ENCODE peak calls at places on chromosomes 12 and 14, in eight cellular contexts. One of them, this sample, is unnamed.

GRCh38 chr14:36797634-36798033 is 136.0 kb downstream of the PAX9 start:
- DNase-seq in CD4-positive, CD25-positive, alpha-beta regulatory T cell: no peak
- DNase-seq in upper lobe of right lung: no peak
- DNase-seq in left ventricle myocardium inferior: no peak
- DNase-seq in uterus: no peak
- DNase-seq in WERI-Rb-1: no peak
- DNase-seq in fibroblast of lung: no peak
- DNase-seq in A549: no peak
- DNase-seq in this sample: no peak

GRCh38 chr12:46770501-46771183 is 55.2 kb downstream of the SLC38A4 start:
- DNase-seq in CD4-positive, CD25-positive, alpha-beta regulatory T cell: no peak
- DNase-seq in upper lobe of right lung: no peak
- DNase-seq in left ventricle myocardium inferior: no peak
- DNase-seq in uterus: no peak
- DNase-seq in WERI-Rb-1: no peak
- DNase-seq in fibroblast of lung: peak
- DNase-seq in A549: no peak
- DNase-seq in this sample: no peak

GRCh38 chr14:99654235-99655000 is 9.5 kb downstream of the HHIPL1 start:
- DNase-seq in CD4-positive, CD25-positive, alpha-beta regulatory T cell: no peak
- DNase-seq in upper lobe of right lung: no peak
- DNase-seq in left ventricle myocardium inferior: peak
- DNase-seq in uterus: peak
- DNase-seq in WERI-Rb-1: peak
- DNase-seq in fibroblast of lung: peak
- DNase-seq in A549: peak
- DNase-seq in this sample: no peak

GRCh38 chr12:56206373-56207166 is 15.2 kb downstream of the RNF41 start:
- DNase-seq in CD4-positive, CD25-positive, alpha-beta regulatory T cell: peak
- DNase-seq in upper lobe of right lung: no peak
- DNase-seq in left ventricle myocardium inferior: peak
- DNase-seq in uterus: peak
- DNase-seq in WERI-Rb-1: peak
- DNase-seq in fibroblast of lung: peak
- DNase-seq in A549: peak
- DNase-seq in this sample: no peak

GRCh38 chr12:18502422-18502821 is 235.4 kb downstream of the PLCZ1 start:
- DNase-seq in CD4-positive, CD25-positive, alpha-beta regulatory T cell: no peak
- DNase-seq in upper lobe of right lung: no peak
- DNase-seq in left ventricle myocardium inferior: no peak
- DNase-seq in uterus: no peak
- DNase-seq in WERI-Rb-1: no peak
- DNase-seq in fibroblast of lung: no peak
- DNase-seq in A549: no peak
- DNase-seq in this sample: no peak

GRCh38 chr14:97387252-97387882 is 590.2 kb downstream of the VRK1 start:
- DNase-seq in CD4-positive, CD25-positive, alpha-beta regulatory T cell: no peak
- DNase-seq in upper lobe of right lung: no peak
- DNase-seq in left ventricle myocardium inferior: no peak
- DNase-seq in uterus: no peak
- DNase-seq in WERI-Rb-1: no peak
- DNase-seq in fibroblast of lung: no peak
- DNase-seq in A549: no peak
- DNase-seq in this sample: no peak

GRCh38 chr12:16030729-16031128 is 119.6 kb downstream of the DERA start:
- DNase-seq in CD4-positive, CD25-positive, alpha-beta regulatory T cell: no peak
- DNase-seq in upper lobe of right lung: no peak
- DNase-seq in left ventricle myocardium inferior: no peak
- DNase-seq in uterus: no peak
- DNase-seq in WERI-Rb-1: no peak
- DNase-seq in fibroblast of lung: no peak
- DNase-seq in A549: no peak
- DNase-seq in this sample: no peak

GRCh38 chr12:127742231-127742630 is 524.7 kb upstream of the TMEM132C start:
- DNase-seq in CD4-positive, CD25-positive, alpha-beta regulatory T cell: no peak
- DNase-seq in upper lobe of right lung: no peak
- DNase-seq in left ventricle myocardium inferior: no peak
- DNase-seq in uterus: no peak
- DNase-seq in WERI-Rb-1: no peak
- DNase-seq in fibroblast of lung: no peak
- DNase-seq in A549: no peak
- DNase-seq in this sample: no peak

GRCh38 chr12:104823985-104824441 is 134.1 kb downstream of the SLC41A2 start:
- DNase-seq in CD4-positive, CD25-positive, alpha-beta regulatory T cell: no peak
- DNase-seq in upper lobe of right lung: peak
- DNase-seq in left ventricle myocardium inferior: no peak
- DNase-seq in uterus: no peak
- DNase-seq in WERI-Rb-1: no peak
- DNase-seq in fibroblast of lung: no peak
- DNase-seq in A549: peak
- DNase-seq in this sample: no peak

GRCh38 chr12:121295123-121295745 is 1.3 kb downstream of the CAMKK2 start:
- DNase-seq in CD4-positive, CD25-positive, alpha-beta regulatory T cell: no peak
- DNase-seq in upper lobe of right lung: no peak
- DNase-seq in left ventricle myocardium inferior: no peak
- DNase-seq in uterus: no peak
- DNase-seq in WERI-Rb-1: peak
- DNase-seq in fibroblast of lung: no peak
- DNase-seq in A549: peak
- DNase-seq in this sample: no peak

DNA sequence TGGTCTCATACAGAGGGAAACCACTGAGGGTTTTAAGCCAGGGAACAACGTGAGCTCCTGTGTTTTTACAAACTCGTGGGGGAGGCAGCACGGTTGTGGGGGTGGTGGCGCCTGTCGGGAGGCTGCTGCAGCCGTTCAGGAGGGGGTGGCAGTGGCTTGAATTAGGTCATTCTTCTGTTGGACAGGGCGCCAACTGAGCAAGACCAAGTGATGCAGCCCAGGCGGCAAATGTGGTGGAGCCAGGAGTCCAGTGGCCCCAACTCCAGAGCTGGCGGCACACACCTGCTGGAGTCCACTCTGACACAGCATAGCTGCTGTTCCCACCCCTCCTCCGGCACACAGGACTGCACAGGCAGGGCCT is 27.8 kb downstream of the FBRSL1 start:
- DNase-seq in CD4-positive, CD25-positive, alpha-beta regulatory T cell: no peak
- DNase-seq in upper lobe of right lung: no peak
- DNase-seq in left ventricle myocardium inferior: no peak
- DNase-seq in uterus: no peak
- DNase-seq in WERI-Rb-1: no peak
- DNase-seq in fibroblast of lung: no peak
- DNase-seq in A549: no peak
- DNase-seq in this sample: no peak
- H3K4me3 ChIP-seq in CD4-positive, CD25-positive, alpha-beta regulatory T cell: no peak
- H3K4me3 ChIP-seq in upper lobe of right lung: no peak
- H3K4me3 ChIP-seq in left ventricle myocardium inferior: no peak
- H3K4me3 ChIP-seq in uterus: no peak
- H3K4me3 ChIP-seq in WERI-Rb-1: no peak
- H3K4me3 ChIP-seq in fibroblast of lung: no peak
- H3K4me3 ChIP-seq in A549: no peak
- H3K4me3 ChIP-seq in this sample: no peak

DNA sequence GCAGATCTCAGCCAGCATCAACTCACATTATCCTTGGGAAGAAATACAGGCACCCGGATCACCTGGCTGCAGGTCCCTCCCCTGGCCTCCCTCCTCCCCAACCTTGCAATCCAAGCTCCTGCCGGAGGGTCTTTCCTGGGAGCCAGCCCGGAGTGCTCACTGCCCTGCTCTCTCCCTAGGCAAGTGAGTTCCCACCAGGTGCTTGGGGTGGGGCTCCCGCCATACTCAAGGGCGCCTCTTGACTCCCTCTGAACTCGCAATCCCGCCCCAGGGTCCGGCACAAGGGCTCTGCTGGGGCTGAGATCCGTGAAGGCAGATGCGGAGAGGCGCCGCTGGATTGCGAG is 1.2 kb upstream of the CEP170B start:
- DNase-seq in CD4-positive, CD25-positive, alpha-beta regulatory T cell: no peak
- DNase-seq in upper lobe of right lung: no peak
- DNase-seq in left ventricle myocardium inferior: no peak
- DNase-seq in uterus: no peak
- DNase-seq in WERI-Rb-1: no peak
- DNase-seq in fibroblast of lung: no peak
- DNase-seq in A549: no peak
- DNase-seq in this sample: no peak
- H3K4me3 ChIP-seq in CD4-positive, CD25-positive, alpha-beta regulatory T cell: no peak
- H3K4me3 ChIP-seq in upper lobe of right lung: peak
- H3K4me3 ChIP-seq in left ventricle myocardium inferior: peak
- H3K4me3 ChIP-seq in uterus: no peak
- H3K4me3 ChIP-seq in WERI-Rb-1: no peak
- H3K4me3 ChIP-seq in fibroblast of lung: no peak
- H3K4me3 ChIP-seq in A549: peak
- H3K4me3 ChIP-seq in this sample: peak

DNA sequence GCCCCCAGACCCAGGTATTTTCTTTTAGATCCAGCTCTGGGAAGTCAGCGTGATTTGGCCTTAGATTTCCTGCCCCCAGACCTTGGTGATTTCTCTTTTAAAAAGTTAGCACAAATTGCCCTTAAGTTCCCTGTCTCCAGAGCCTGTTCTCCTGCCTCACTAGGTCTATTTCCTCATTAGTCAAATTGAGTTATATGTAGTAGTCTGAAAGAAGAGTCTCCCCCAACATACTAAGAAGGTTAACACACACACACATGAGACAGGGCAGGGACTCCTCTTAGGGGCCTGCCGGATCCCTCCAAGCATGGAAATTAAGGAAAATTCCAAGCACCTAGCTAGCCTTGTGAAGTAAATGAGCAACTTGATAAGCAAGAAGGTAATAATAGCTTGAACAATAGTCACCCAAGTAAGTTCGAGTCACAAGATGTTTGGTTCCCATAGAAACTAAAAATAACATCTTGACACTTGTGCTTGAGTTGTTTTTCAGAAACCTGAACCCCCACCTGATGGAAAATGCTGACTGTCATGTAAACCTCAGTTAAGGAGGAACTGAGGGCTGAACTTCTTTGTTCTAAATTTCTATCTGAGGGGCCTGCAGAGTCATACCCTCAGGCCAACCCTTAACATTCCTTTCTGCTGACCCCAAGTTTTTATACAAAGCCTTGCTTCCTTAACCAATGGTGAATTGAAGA is 51.6 kb downstream of the CAND1 start:
- DNase-seq in CD4-positive, CD25-positive, alpha-beta regulatory T cell: no peak
- DNase-seq in upper lobe of right lung: no peak
- DNase-seq in left ventricle myocardium inferior: no peak
- DNase-seq in uterus: no peak
- DNase-seq in WERI-Rb-1: no peak
- DNase-seq in fibroblast of lung: peak
- DNase-seq in A549: no peak
- DNase-seq in this sample: no peak
- H3K4me3 ChIP-seq in CD4-positive, CD25-positive, alpha-beta regulatory T cell: peak
- H3K4me3 ChIP-seq in upper lobe of right lung: no peak
- H3K4me3 ChIP-seq in left ventricle myocardium inferior: no peak
- H3K4me3 ChIP-seq in uterus: no peak
- H3K4me3 ChIP-seq in WERI-Rb-1: no peak
- H3K4me3 ChIP-seq in fibroblast of lung: no peak
- H3K4me3 ChIP-seq in A549: no peak
- H3K4me3 ChIP-seq in this sample: no peak

GRCh38 chr12:116694653-116695463 is 43.0 kb downstream of the SPRING1 start:
- DNase-seq in CD4-positive, CD25-positive, alpha-beta regulatory T cell: no peak
- DNase-seq in upper lobe of right lung: no peak
- DNase-seq in left ventricle myocardium inferior: peak
- DNase-seq in uterus: no peak
- DNase-seq in WERI-Rb-1: no peak
- DNase-seq in fibroblast of lung: no peak
- DNase-seq in A549: no peak
- DNase-seq in this sample: no peak
- H3K4me3 ChIP-seq in CD4-positive, CD25-positive, alpha-beta regulatory T cell: no peak
- H3K4me3 ChIP-seq in upper lobe of right lung: no peak
- H3K4me3 ChIP-seq in left ventricle myocardium inferior: peak
- H3K4me3 ChIP-seq in uterus: no peak
- H3K4me3 ChIP-seq in WERI-Rb-1: no peak
- H3K4me3 ChIP-seq in fibroblast of lung: no peak
- H3K4me3 ChIP-seq in A549: no peak
- H3K4me3 ChIP-seq in this sample: no peak

DNA sequence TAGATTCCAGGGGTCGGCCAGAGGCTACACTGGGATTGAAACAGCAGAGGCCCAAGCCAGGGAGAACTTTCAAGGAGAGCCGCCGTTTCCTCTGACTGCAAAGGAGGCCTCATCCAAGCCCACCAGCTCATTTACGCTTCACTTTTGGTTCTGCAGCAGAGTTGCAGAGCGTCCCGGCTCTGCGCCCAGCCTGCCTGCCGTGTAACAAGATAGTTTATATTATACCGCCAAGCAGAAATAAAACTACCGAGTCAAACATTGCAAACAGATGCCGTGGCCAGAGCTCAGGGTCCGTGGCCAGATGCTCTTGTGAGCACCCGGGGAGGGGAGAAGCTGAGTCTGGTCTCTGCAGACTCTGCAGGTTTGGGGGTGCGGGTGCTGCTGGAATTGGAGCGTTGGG is 60.7 kb upstream of the TBX3 start:
- DNase-seq in CD4-positive, CD25-positive, alpha-beta regulatory T cell: no peak
- DNase-seq in upper lobe of right lung: no peak
- DNase-seq in left ventricle myocardium inferior: no peak
- DNase-seq in uterus: peak
- DNase-seq in WERI-Rb-1: no peak
- DNase-seq in fibroblast of lung: no peak
- DNase-seq in A549: no peak
- DNase-seq in this sample: no peak
- H3K4me3 ChIP-seq in CD4-positive, CD25-positive, alpha-beta regulatory T cell: no peak
- H3K4me3 ChIP-seq in upper lobe of right lung: no peak
- H3K4me3 ChIP-seq in left ventricle myocardium inferior: no peak
- H3K4me3 ChIP-seq in uterus: no peak
- H3K4me3 ChIP-seq in WERI-Rb-1: no peak
- H3K4me3 ChIP-seq in fibroblast of lung: no peak
- H3K4me3 ChIP-seq in A549: no peak
- H3K4me3 ChIP-seq in this sample: no peak

DNA sequence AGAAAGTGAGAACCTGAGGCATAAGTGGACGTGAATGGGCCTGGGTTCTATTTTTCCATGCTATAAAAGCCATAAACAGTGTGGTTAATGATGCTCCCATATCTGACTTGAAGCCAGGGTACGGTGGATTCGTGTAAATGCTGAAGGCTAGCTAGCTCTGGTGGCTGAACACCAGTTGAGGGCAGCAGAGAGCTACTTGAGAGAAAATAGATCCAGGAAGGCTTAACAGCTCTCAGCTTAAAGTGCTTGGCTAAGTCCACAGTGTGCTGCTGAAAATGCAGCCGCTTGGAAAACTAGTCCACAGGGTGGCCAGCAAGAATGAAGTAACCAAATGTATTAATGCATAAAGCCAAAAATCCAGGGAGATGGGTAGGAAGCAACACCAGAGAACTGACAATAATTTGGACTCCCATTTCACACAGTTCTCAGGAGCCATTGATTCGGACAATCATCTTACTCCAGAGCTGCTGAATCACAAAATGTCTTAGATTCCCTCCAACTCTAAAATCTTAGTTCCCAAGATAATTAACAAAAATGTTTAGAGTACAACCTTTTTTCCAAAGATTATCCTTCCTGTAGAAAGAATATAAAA is 15.0 kb upstream of the FOXG1 start:
- DNase-seq in CD4-positive, CD25-positive, alpha-beta regulatory T cell: no peak
- DNase-seq in upper lobe of right lung: no peak
- DNase-seq in left ventricle myocardium inferior: no peak
- DNase-seq in uterus: no peak
- DNase-seq in WERI-Rb-1: peak
- DNase-seq in fibroblast of lung: peak
- DNase-seq in A549: peak
- DNase-seq in this sample: no peak
- H3K4me3 ChIP-seq in CD4-positive, CD25-positive, alpha-beta regulatory T cell: no peak
- H3K4me3 ChIP-seq in upper lobe of right lung: no peak
- H3K4me3 ChIP-seq in left ventricle myocardium inferior: no peak
- H3K4me3 ChIP-seq in uterus: no peak
- H3K4me3 ChIP-seq in WERI-Rb-1: no peak
- H3K4me3 ChIP-seq in fibroblast of lung: no peak
- H3K4me3 ChIP-seq in A549: no peak
- H3K4me3 ChIP-seq in this sample: no peak